ENCODE peak calls at places on chromosomes 16 and 17, in ten cellular contexts. H is H9, S is HCT116, C is RWPE2, L is cardiac muscle cell, Z is PC-3, J is astrocyte, D is tibial artery, A is H1, R is OCI-LY7. Q is an unnamed sample. For H3K9me3, the result is how much of the 10 kb centered on the place peaks cover.

GRCh38 chr17:292531-293382 is 59.9 kb downstream of the RPH3AL start:
- DNase-seq in H (no peak), S (no peak), C (peak), L (no peak), Z (no peak), J (no peak), D (peak), A (no peak), R (no peak), Q (no peak)

GRCh38 chr17:29844339-29845048 is 85.5 kb downstream of the SSH2 start:
- DNase-seq in H (no peak), S (no peak), C (no peak), L (peak), Z (no peak), J (no peak), D (no peak), A (no peak), R (no peak), Q (no peak)

GRCh38 chr16:56944954-56945839 is 13.3 kb downstream of the HERPUD1 start:
- DNase-seq in H (no peak), S (no peak), C (no peak), L (no peak), Z (peak), J (no peak), D (no peak), A (no peak), R (no peak), Q (no peak)

GRCh38 chr17:77366206-77366557 is 225.4 kb downstream of the SEC14L1 start:
- DNase-seq in H (no peak), S (no peak), C (no peak), L (no peak), Z (no peak), J (no peak), D (no peak), A (no peak), R (no peak), Q (no peak)

GRCh38 chr17:50052241-50052788 is 3.6 kb upstream of the ITGA3 start:
- DNase-seq in H (peak), S (no peak), C (no peak), L (no peak), Z (peak), J (no peak), D (no peak), A (no peak), R (no peak), Q (no peak)

GRCh38 chr16:14364386-14365199 is 265.5 kb downstream of the PARN start:
- DNase-seq in H (no peak), S (peak), C (peak), L (peak), Z (peak), J (peak), D (no peak), A (no peak), R (no peak), Q (peak)

GRCh38 chr16:11360581-11360980 is 15.3 kb downstream of the RMI2 start:
- DNase-seq in H (no peak), S (no peak), C (no peak), L (no peak), Z (no peak), J (no peak), D (no peak), A (no peak), R (no peak), Q (no peak)

GRCh38 chr16:54651851-54652770 is 278.6 kb upstream of the IRX5 start:
- DNase-seq in H (no peak), S (no peak), C (no peak), L (peak), Z (no peak), J (peak), D (no peak), A (no peak), R (no peak), Q (no peak)

GRCh38 chr17:34252138-34252889 is 2.8 kb upstream of the CCL2 start:
- DNase-seq in H (no peak), S (no peak), C (no peak), L (peak), Z (no peak), J (peak), D (peak), A (no peak), R (peak), Q (peak)

GRCh38 chr16:53913920-53914319 is 210.0 kb downstream of the FTO start:
- DNase-seq in H (no peak), S (no peak), C (no peak), L (no peak), Z (no peak), J (no peak), D (no peak), A (no peak), R (no peak), Q (no peak)

GRCh38 chr16:86396318-86396882 is 113.9 kb upstream of the FOXF1 start:
- DNase-seq in H (no peak), S (no peak), C (no peak), L (peak), Z (no peak), J (peak), D (no peak), A (no peak), R (no peak), Q (peak)

GRCh38 chr16:82755570-82756282 is 129.0 kb downstream of the CDH13 start:
- DNase-seq in H (no peak), S (no peak), C (no peak), L (peak), Z (no peak), J (peak), D (no peak), A (no peak), R (no peak), Q (no peak)

GRCh38 chr17:31096106-31096436 is 1.3 kb downstream of the NF1 start:
- DNase-seq in H (no peak), S (no peak), C (no peak), L (no peak), Z (peak), J (no peak), D (no peak), A (no peak), R (no peak), Q (no peak)

GRCh38 chr17:82613283-82614094 is 34.8 kb downstream of the WDR45B start:
- DNase-seq in H (peak), S (no peak), C (no peak), L (no peak), Z (no peak), J (no peak), D (no peak), A (no peak), R (no peak), Q (no peak)

GRCh38 chr17:1590031-1590746 is 27.6 kb upstream of the PITPNA start:
- DNase-seq in H (no peak), S (peak), C (no peak), L (peak), Z (peak), J (peak), D (peak), A (no peak), R (no peak), Q (peak)

GRCh38 chr17:50276588-50277356 is 2.5 kb downstream of the TMEM92 start:
- DNase-seq in H (peak), S (no peak), C (no peak), L (no peak), Z (peak), J (no peak), D (no peak), A (no peak), R (no peak), Q (no peak)

GRCh38 chr16:86725401-86725800 is 147.1 kb downstream of the FOXL1 start:
- DNase-seq in H (no peak), S (no peak), C (no peak), L (no peak), Z (no peak), J (no peak), D (no peak), A (no peak), R (no peak), Q (peak)

GRCh38 chr17:74198694-74199093 is 4.8 kb upstream of the RPL38 start:
- DNase-seq in H (no peak), S (no peak), C (no peak), L (no peak), Z (no peak), J (no peak), D (no peak), A (no peak), R (no peak), Q (no peak)

GRCh38 chr17:19398301-19399181 is 11.6 kb upstream of the MFAP4 start:
- DNase-seq in H (no peak), S (no peak), C (no peak), L (peak), Z (peak), J (no peak), D (peak), A (no peak), R (no peak), Q (no peak)

GRCh38 chr17:7479389-7480192 is at the start of gene ZBTB4:
- DNase-seq in H (peak), S (no peak), C (no peak), L (peak), Z (peak), J (peak), D (peak), A (no peak), R (peak), Q (no peak)

GRCh38 chr16:24741862-24742261 is 12.4 kb downstream of the TNRC6A start:
- DNase-seq in H (no peak), S (no peak), C (no peak), L (no peak), Z (no peak), J (no peak), D (no peak), A (no peak), R (no peak), Q (no peak)

GRCh38 chr17:81097134-81097942 is 62.4 kb downstream of the BAIAP2 start:
- DNase-seq in H (peak), S (peak), C (no peak), L (peak), Z (peak), J (peak), D (peak), A (peak), R (no peak), Q (peak)

GRCh38 chr17:82489851-82490511 is 29.6 kb upstream of the FOXK2 start:
- DNase-seq in H (no peak), S (no peak), C (no peak), L (no peak), Z (no peak), J (no peak), D (no peak), A (no peak), R (no peak), Q (no peak)

GRCh38 chr17:62091804-62092203 is 26.7 kb upstream of the MED13 start:
- DNase-seq in H (no peak), S (no peak), C (no peak), L (no peak), Z (no peak), J (no peak), D (no peak), A (no peak), R (no peak), Q (no peak)

GRCh38 chr16:86534779-86535605 is 20.0 kb downstream of the MTHFSD start:
- DNase-seq in H (no peak), S (no peak), C (no peak), L (no peak), Z (no peak), J (no peak), D (no peak), A (no peak), R (no peak), Q (no peak)

GRCh38 chr17:5122586-5123342 is 6.9 kb downstream of the USP6 start:
- DNase-seq in H (peak), S (no peak), C (peak), L (peak), Z (no peak), J (no peak), D (peak), A (no peak), R (no peak), Q (no peak)

GRCh38 chr17:47705536-47706481 is 11.8 kb downstream of the TBKBP1 start:
- DNase-seq in H (no peak), S (no peak), C (no peak), L (no peak), Z (no peak), J (no peak), D (no peak), A (no peak), R (no peak), Q (no peak)

GRCh38 chr17:62981933-62982332 is 15.9 kb downstream of the TANC2 start:
- DNase-seq in H (no peak), S (no peak), C (no peak), L (no peak), Z (peak), J (peak), D (no peak), A (no peak), R (no peak), Q (no peak)

GRCh38 chr17:7295230-7296180 is 1.1 kb upstream of the YBX2 start:
- DNase-seq in H (no peak), S (no peak), C (no peak), L (no peak), Z (peak), J (no peak), D (no peak), A (no peak), R (peak), Q (no peak)

GRCh38 chr16:15942901-15943690 is 6.3 kb upstream of the ABCC1 start:
- DNase-seq in H (no peak), S (no peak), C (no peak), L (no peak), Z (no peak), J (no peak), D (no peak), A (no peak), R (peak), Q (no peak)

GRCh38 chr16:79767597-79768280 is 167.2 kb upstream of the MAF start:
- DNase-seq in H (no peak), S (no peak), C (no peak), L (peak), Z (no peak), J (peak), D (peak), A (no peak), R (no peak), Q (no peak)

GRCh38 chr17:17372856-17373520 is 69.8 kb downstream of the NT5M start:
- DNase-seq in H (no peak), S (no peak), C (peak), L (no peak), Z (no peak), J (no peak), D (no peak), A (no peak), R (no peak), Q (no peak)

GRCh38 chr17:15942207-15942833 is 2.6 kb upstream of the ADORA2B start:
- DNase-seq in H (no peak), S (no peak), C (no peak), L (no peak), Z (peak), J (no peak), D (no peak), A (no peak), R (no peak), Q (no peak)
- H3K27ac ChIP-seq in H (no peak), S (no peak), C (peak), L (no peak), Z (peak), J (peak), D (no peak), A (no peak), R (no peak), Q (no peak)

DNA sequence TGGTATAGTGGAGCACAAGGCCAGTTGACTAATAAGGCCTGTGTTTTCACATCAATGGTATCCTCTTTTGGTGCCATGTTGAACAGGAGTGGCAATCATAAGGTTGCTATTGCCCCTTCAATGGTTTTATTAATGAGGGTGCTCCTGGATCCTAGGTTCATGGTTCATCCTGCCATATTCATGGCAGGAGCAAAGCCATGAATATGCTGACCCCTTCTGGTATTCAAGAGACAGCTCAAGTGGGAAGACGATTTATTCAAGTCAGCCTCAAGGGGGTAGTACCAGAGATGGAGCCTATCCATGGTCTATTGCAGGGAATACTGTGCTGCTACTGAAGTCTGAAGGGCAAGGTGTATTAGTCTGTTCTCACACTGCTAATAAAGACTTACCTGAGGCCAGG is 2.6 kb downstream of the ABCA9 start:
- DNase-seq in H (peak), S (peak), C (no peak), L (no peak), Z (no peak), J (no peak), D (no peak), A (no peak), R (no peak), Q (no peak)
- TF ChIP-seq CTCF in H (peak), S (peak), C (no peak), L (no peak), Z (peak), J (no peak), D (no peak), A (peak), R (peak), Q (no peak)

GRCh38 chr16:9333515-9333914 is 242.1 kb downstream of the HAPSTR1 start:
- DNase-seq in H (no peak), S (no peak), C (no peak), L (no peak), Z (no peak), J (no peak), D (no peak), A (no peak), R (no peak), Q (no peak)

GRCh38 chr16:9334091-9334490 is 242.6 kb downstream of the HAPSTR1 start:
- DNase-seq in H (no peak), S (no peak), C (no peak), L (no peak), Z (no peak), J (no peak), D (no peak), A (no peak), R (no peak), Q (no peak)

GRCh38 chr16:9330036-9330545 is 238.6 kb downstream of the HAPSTR1 start:
- DNase-seq in H (peak), S (no peak), C (no peak), L (no peak), Z (no peak), J (no peak), D (no peak), A (no peak), R (no peak), Q (no peak)

GRCh38 chr16:9331503-9331902 is 240.1 kb downstream of the HAPSTR1 start:
- DNase-seq in H (no peak), S (no peak), C (no peak), L (no peak), Z (no peak), J (no peak), D (no peak), A (no peak), R (no peak), Q (no peak)

DNA sequence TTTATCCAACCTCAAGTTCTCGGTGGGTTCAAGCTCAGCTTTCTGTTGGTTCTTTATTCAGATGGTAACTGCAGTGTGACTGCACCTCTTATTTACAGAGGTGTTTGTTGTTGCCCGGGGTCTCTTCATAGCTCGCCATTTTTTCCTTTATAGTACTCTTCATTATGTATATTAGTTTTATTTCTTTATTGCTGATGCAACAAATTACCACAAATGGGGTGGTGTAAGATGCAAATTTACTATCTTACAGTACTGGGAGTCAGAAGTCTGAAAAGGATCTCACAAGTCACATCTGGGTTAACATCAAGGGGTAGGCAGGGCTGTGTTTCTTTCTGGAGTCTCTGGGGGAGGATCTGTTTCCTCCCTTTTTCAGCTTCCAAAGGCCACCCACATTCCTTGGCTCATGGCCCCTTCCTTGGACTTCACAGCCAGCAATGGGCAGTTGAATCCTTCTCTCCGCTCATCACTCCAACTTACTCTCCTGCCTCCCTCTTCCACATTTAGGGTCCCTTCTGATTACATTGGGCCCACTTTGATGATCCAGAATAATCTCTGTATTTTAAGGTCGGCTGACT is 241.2 kb downstream of the HAPSTR1 start:
- DNase-seq in H (no peak), S (no peak), C (no peak), L (no peak), Z (no peak), J (no peak), D (no peak), A (no peak), R (no peak), Q (no peak)
- H3K9me3 ChIP-seq in H (under half), S (under half), C (under half), L (under half), Z (under half), J (under half), D (under half), A (under half), R (under half), Q (under half)

GRCh38 chr17:57899822-57900221 is 50.0 kb upstream of the MRPS23 start:
- DNase-seq in H (no peak), S (no peak), C (no peak), L (no peak), Z (peak), J (no peak), D (peak), A (no peak), R (no peak), Q (no peak)

GRCh38 chr17:57902117-57902799 is 52.4 kb upstream of the MRPS23 start:
- DNase-seq in H (no peak), S (no peak), C (no peak), L (no peak), Z (no peak), J (no peak), D (no peak), A (no peak), R (peak), Q (no peak)

GRCh38 chr17:57899391-57899790 is 49.5 kb upstream of the MRPS23 start:
- DNase-seq in H (no peak), S (no peak), C (no peak), L (no peak), Z (no peak), J (no peak), D (no peak), A (no peak), R (no peak), Q (no peak)

GRCh38 chr17:57902800-57903759 is 52.1 kb downstream of the CUEDC1 start:
- DNase-seq in H (no peak), S (peak), C (peak), L (peak), Z (peak), J (peak), D (peak), A (no peak), R (peak), Q (no peak)

DNA sequence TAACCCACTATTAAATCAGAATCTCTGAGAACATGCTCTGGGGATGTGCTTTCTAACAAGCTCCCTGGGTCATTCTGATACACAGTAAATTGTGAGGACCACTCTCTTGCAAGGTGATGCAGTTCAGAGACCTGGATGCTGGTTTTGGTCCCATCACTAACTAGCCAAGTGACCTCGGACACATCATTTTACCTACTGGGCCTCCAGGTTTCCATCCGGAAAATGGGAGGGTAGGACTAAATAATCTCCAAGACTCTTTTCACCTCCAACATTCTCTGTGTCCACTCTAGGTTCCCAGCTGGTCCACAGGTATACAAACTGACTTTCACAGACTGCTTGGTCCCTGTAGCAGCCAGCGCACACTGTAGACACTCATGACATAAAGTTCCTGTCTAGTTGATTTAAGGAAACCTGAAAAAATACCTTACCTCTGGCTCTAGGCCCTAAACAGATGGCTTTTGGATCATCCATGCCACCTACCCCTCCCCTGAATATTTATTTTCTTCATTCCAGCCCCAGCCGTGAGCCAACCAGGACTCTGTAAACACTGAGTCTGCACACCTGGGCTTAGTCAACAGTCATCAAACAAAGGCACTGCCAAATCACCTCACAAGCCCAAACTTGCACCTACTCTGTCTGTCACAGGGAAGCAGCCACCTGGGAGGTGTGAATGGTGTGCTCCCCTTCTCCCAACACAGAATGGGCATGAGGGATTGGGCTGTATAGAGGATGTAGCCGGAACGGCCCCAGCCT is 51.3 kb upstream of the MRPS23 start:
- DNase-seq in H (no peak), S (no peak), C (peak), L (no peak), Z (peak), J (no peak), D (no peak), A (no peak), R (no peak), Q (no peak)
- H3K27ac ChIP-seq in H (no peak), S (peak), C (peak), L (no peak), Z (peak), J (no peak), D (peak), A (no peak), R (no peak), Q (no peak)

DNA sequence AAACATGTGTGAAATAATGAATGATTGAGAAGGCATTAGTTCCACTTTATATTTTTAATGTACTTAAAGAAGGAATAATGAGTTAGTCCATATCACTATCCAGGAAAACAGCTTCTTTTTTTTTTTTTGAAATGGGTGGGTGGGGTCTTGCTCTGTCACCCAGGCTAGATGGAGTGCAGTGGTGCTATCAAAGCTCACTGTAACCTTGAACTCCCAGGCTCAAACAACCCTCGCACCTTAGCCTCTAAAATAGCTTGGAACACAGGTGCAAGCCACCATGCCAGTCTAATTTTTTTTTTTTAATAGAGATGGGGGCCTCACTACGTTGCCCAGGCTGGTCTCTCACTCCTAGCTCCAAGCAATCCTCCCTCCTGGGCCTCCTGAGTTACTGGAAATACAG is 275.5 kb downstream of the CEP112 start:
- DNase-seq in H (no peak), S (no peak), C (no peak), L (no peak), Z (no peak), J (no peak), D (no peak), A (no peak), R (no peak), Q (no peak)
- TF ChIP-seq CTCF in H (no peak), S (no peak), C (no peak), L (no peak), Z (no peak), J (no peak), D (no peak), A (no peak), R (no peak), Q (no peak)

Q was measured in AG04450.